ENCODE peak calls at places on chromosomes 16 and 17, in five cellular contexts. R, K, N, X and E are unnamed samples.

GRCh38 chr17:33474789-33475188 is 181.7 kb upstream of the ASIC2 start:
- DNase-seq in R (no peak), K (no peak), N (no peak), X (no peak), E (no peak)

GRCh38 chr17:42559076-42559475 is 2.9 kb upstream of the COASY start:
- DNase-seq in R (no peak), K (no peak), N (no peak), X (no peak), E (no peak)

GRCh38 chr17:73643012-73643845 is 1.0 kb downstream of the SDK2 start:
- DNase-seq in R (no peak), K (peak; percentile 47), N (no peak), X (no peak), E (peak; percentile 76)

GRCh38 chr17:4485676-4486646 is 12.7 kb upstream of the SPNS2 start:
- DNase-seq in R (no peak), K (no peak), N (no peak), X (no peak), E (no peak)

GRCh38 chr16:73713817-73714495 is 582.7 kb upstream of the PSMD7 start:
- DNase-seq in R (peak; percentile 6), K (peak; percentile 69), N (peak; percentile 21), X (no peak), E (peak; percentile 51)

GRCh38 chr16:88288303-88288702 is 94.5 kb upstream of the ZNF469 start:
- DNase-seq in R (no peak), K (no peak), N (no peak), X (no peak), E (no peak)

GRCh38 chr16:8894736-8895334 is 12.7 kb downstream of the LITAFD start:
- DNase-seq in R (no peak), K (no peak), N (no peak), X (no peak), E (no peak)

GRCh38 chr17:59798111-59798510 is 90.7 kb downstream of the VMP1 start:
- DNase-seq in R (no peak), K (no peak), N (no peak), X (no peak), E (no peak)

GRCh38 chr16:31360296-31360695 is 5.3 kb downstream of the ITGAX start:
- DNase-seq in R (no peak), K (no peak), N (no peak), X (no peak), E (no peak)

GRCh38 chr16:15418206-15418605 is 16.2 kb upstream of the BMERB1 start:
- DNase-seq in R (no peak), K (no peak), N (no peak), X (no peak), E (no peak)

GRCh38 chr17:41580651-41581365 is 5.9 kb downstream of the KRT14 start:
- DNase-seq in R (no peak), K (no peak), N (no peak), X (no peak), E (no peak)

GRCh38 chr16:84836234-84836647 is 16.5 kb downstream of the CRISPLD2 start:
- DNase-seq in R (peak; percentile 83), K (peak; percentile 60), N (peak; percentile 100), X (no peak), E (no peak)

GRCh38 chr16:29943846-29944669 is 17.8 kb upstream of the TMEM219 start:
- DNase-seq in R (no peak), K (peak; percentile 19), N (peak; percentile 97), X (no peak), E (no peak)

DNA sequence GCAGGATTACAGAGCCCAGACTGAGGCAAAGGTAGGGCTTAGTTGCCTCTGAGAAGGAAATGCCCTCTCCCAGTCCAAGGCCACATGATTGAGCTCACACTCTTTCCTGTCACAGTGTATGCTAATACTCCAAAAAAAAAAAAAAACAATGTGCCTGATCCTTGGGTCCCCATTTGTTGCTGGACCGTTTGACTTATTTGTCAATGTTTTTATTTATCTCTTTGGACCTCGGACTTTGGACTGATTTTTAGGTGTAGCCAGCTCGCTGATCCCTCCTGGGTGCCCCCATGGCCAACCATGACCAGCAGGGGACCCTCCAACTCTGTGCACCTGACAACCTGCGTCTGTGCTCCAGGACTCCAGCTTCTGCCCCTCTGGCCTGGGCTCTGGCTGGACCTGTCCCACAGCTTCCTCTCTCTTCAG is 622 bp upstream of the CCL16 start:
- DNase-seq in R (no peak), K (peak; percentile 61), N (no peak), X (peak; percentile 44), E (no peak)
- TF ChIP-seq CTCF in R (no peak), K (no peak), N (no peak), X (peak; percentile 30), E (no peak)

GRCh38 chr16:52580488-52580887 is 33.5 kb upstream of the TOX3 start:
- DNase-seq in R (no peak), K (no peak), N (no peak), X (no peak), E (no peak)

GRCh38 chr16:52578829-52579193 is 31.9 kb upstream of the TOX3 start:
- DNase-seq in R (no peak), K (no peak), N (no peak), X (no peak), E (no peak)

GRCh38 chr16:52584354-52584840 is 37.5 kb upstream of the TOX3 start:
- DNase-seq in R (no peak), K (no peak), N (no peak), X (no peak), E (no peak)

GRCh38 chr16:52578007-52578828 is 31.3 kb upstream of the TOX3 start:
- DNase-seq in R (no peak), K (no peak), N (no peak), X (no peak), E (no peak)

GRCh38 chr16:52581530-52581929 is 34.6 kb upstream of the TOX3 start:
- DNase-seq in R (no peak), K (no peak), N (no peak), X (no peak), E (no peak)
- TF ChIP-seq CTCF in R (no peak), K (no peak), N (no peak), X (peak; percentile 41), E (no peak)

GRCh38 chr17:71237903-71238538 is 882.8 kb upstream of the SOX9 start:
- DNase-seq in R (no peak), K (no peak), N (peak; percentile 36), X (no peak), E (no peak)
- TF ChIP-seq CTCF in R (no peak), K (no peak), N (no peak), X (peak; percentile 38), E (no peak)

GRCh38 chr16:80319181-80319580 is 221.6 kb upstream of the DYNLRB2 start:
- DNase-seq in R (no peak), K (no peak), N (no peak), X (no peak), E (no peak)
- TF ChIP-seq CTCF in R (no peak), K (no peak), N (peak; percentile 17), X (no peak), E (no peak)

DNA sequence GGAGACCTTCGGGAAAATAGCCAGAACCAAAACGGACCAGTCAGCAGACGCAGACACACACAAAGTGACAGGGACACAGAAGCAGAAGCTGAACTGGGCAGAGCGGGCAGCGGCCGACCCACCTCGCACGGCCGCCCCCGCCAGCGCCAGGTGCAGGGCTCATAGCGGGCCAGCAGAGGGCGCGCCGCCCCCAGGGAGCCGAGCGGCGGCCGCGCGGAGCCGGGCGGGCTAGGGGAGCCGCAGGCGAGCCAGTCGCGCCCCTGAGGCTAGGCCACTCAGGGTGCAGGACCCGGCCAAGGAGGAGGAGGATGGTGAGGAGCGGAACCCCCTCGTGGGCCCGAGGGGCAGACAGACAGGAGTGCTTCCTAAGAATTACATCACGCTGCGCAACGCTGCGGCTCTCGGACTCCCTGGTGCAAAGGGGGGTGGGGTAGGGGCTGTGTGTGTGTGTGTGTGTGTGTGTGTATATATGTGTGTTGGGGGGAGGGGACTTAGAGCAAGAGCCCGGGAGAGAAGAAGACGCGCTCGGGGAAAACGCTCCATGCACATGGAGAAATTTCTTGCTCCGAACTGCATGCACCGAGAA is 919 bp upstream of the NOG start:
- DNase-seq in R (peak; percentile 46), K (peak; percentile 77), N (peak; percentile 43), X (peak; percentile 84), E (peak; percentile 85)
- TF ChIP-seq CTCF in R (peak; percentile 98), K (peak; percentile 96), N (peak; percentile 43), X (peak; percentile 98), E (peak; percentile 93)

GRCh38 chr16:56519459-56520250 is at the start of gene BBS2:
- DNase-seq in R (peak; percentile 90), K (peak; percentile 90), N (peak; percentile 88), X (peak; percentile 91), E (peak; percentile 97)
- TF ChIP-seq CTCF in R (no peak), K (no peak), N (no peak), X (peak; percentile 40), E (no peak)